ENCODE peak calls at places on chromosomes 13 and 19, in five cellular contexts. One of them, this sample, is unnamed.

GRCh38 chr13:114063545-114064515 is 68.6 kb downstream of the RASA3 start:
- DNase-seq in RPMI7951: peak; percentile 92
- DNase-seq in progenitor cell of endocrine pancreas: no peak
- DNase-seq in hepatic stellate cell: peak; percentile 67
- DNase-seq in pulmonary artery endothelial cell: no peak
- DNase-seq in this sample: peak; percentile 34

GRCh38 chr13:110799246-110800236 is 86.0 kb downstream of the ING1 start:
- DNase-seq in RPMI7951: peak; percentile 64
- DNase-seq in progenitor cell of endocrine pancreas: no peak
- DNase-seq in hepatic stellate cell: peak; percentile 73
- DNase-seq in pulmonary artery endothelial cell: no peak
- DNase-seq in this sample: no peak

GRCh38 chr13:112510987-112511715 is 76.8 kb downstream of the TUBGCP3 start:
- DNase-seq in RPMI7951: no peak
- DNase-seq in progenitor cell of endocrine pancreas: no peak
- DNase-seq in hepatic stellate cell: no peak
- DNase-seq in pulmonary artery endothelial cell: no peak
- DNase-seq in this sample: no peak

GRCh38 chr13:51726446-51727185 is 77.3 kb downstream of the DHRS12 start:
- DNase-seq in RPMI7951: peak; percentile 34
- DNase-seq in progenitor cell of endocrine pancreas: no peak
- DNase-seq in hepatic stellate cell: peak; percentile 39
- DNase-seq in pulmonary artery endothelial cell: peak; percentile 33
- DNase-seq in this sample: peak; percentile 79

GRCh38 chr19:48905664-48906063 is 5.6 kb downstream of the NUCB1 start:
- DNase-seq in RPMI7951: no peak
- DNase-seq in progenitor cell of endocrine pancreas: no peak
- DNase-seq in hepatic stellate cell: no peak
- DNase-seq in pulmonary artery endothelial cell: no peak
- DNase-seq in this sample: no peak

GRCh38 chr13:46334008-46334407 is 53.0 kb downstream of the RUBCNL start:
- DNase-seq in RPMI7951: no peak
- DNase-seq in progenitor cell of endocrine pancreas: no peak
- DNase-seq in hepatic stellate cell: no peak
- DNase-seq in pulmonary artery endothelial cell: no peak
- DNase-seq in this sample: no peak

GRCh38 chr13:112058941-112059340 is 8.0 kb upstream of the SOX1 start:
- DNase-seq in RPMI7951: no peak
- DNase-seq in progenitor cell of endocrine pancreas: no peak
- DNase-seq in hepatic stellate cell: no peak
- DNase-seq in pulmonary artery endothelial cell: no peak
- DNase-seq in this sample: no peak

GRCh38 chr13:81393686-81394085 is 1052.8 kb upstream of the SPRY2 start:
- DNase-seq in RPMI7951: no peak
- DNase-seq in progenitor cell of endocrine pancreas: no peak
- DNase-seq in hepatic stellate cell: no peak
- DNase-seq in pulmonary artery endothelial cell: no peak
- DNase-seq in this sample: no peak

GRCh38 chr13:30307194-30307965 is at the start of gene KATNAL1:
- DNase-seq in RPMI7951: peak; percentile 81
- DNase-seq in progenitor cell of endocrine pancreas: peak; percentile 69
- DNase-seq in hepatic stellate cell: peak; percentile 74
- DNase-seq in pulmonary artery endothelial cell: no peak
- DNase-seq in this sample: peak; percentile 55

GRCh38 chr13:38905861-38906260 is 84.8 kb downstream of the STOML3 start:
- DNase-seq in RPMI7951: no peak
- DNase-seq in progenitor cell of endocrine pancreas: no peak
- DNase-seq in hepatic stellate cell: no peak
- DNase-seq in pulmonary artery endothelial cell: no peak
- DNase-seq in this sample: peak; percentile 77

GRCh38 chr19:5480427-5480836 is 25.2 kb downstream of the ZNRF4 start:
- DNase-seq in RPMI7951: peak; percentile 15
- DNase-seq in progenitor cell of endocrine pancreas: no peak
- DNase-seq in hepatic stellate cell: no peak
- DNase-seq in pulmonary artery endothelial cell: no peak
- DNase-seq in this sample: peak; percentile 80

GRCh38 chr19:27805848-27806247 is 1407.1 kb downstream of the UQCRFS1 start:
- DNase-seq in RPMI7951: no peak
- DNase-seq in progenitor cell of endocrine pancreas: no peak
- DNase-seq in hepatic stellate cell: no peak
- DNase-seq in pulmonary artery endothelial cell: no peak
- DNase-seq in this sample: no peak

GRCh38 chr13:30569901-30570576 is 47.7 kb upstream of the USPL1 start:
- DNase-seq in RPMI7951: peak; percentile 93
- DNase-seq in progenitor cell of endocrine pancreas: no peak
- DNase-seq in hepatic stellate cell: peak; percentile 65
- DNase-seq in pulmonary artery endothelial cell: no peak
- DNase-seq in this sample: peak; percentile 56

GRCh38 chr13:62643007-62643483 is 1227.4 kb upstream of the PCDH20 start:
- DNase-seq in RPMI7951: peak; percentile 25
- DNase-seq in progenitor cell of endocrine pancreas: no peak
- DNase-seq in hepatic stellate cell: no peak
- DNase-seq in pulmonary artery endothelial cell: no peak
- DNase-seq in this sample: peak; percentile 90

GRCh38 chr13:114107686-114108081 is 24.7 kb downstream of the RASA3 start:
- DNase-seq in RPMI7951: no peak
- DNase-seq in progenitor cell of endocrine pancreas: no peak
- DNase-seq in hepatic stellate cell: peak; percentile 78
- DNase-seq in pulmonary artery endothelial cell: no peak
- DNase-seq in this sample: no peak

GRCh38 chr13:27825153-27825552 is 32.9 kb downstream of the GSX1 start:
- DNase-seq in RPMI7951: no peak
- DNase-seq in progenitor cell of endocrine pancreas: no peak
- DNase-seq in hepatic stellate cell: no peak
- DNase-seq in pulmonary artery endothelial cell: no peak
- DNase-seq in this sample: no peak

GRCh38 chr13:72868229-72868628 is 86.3 kb downstream of the PIBF1 start:
- DNase-seq in RPMI7951: no peak
- DNase-seq in progenitor cell of endocrine pancreas: no peak
- DNase-seq in hepatic stellate cell: no peak
- DNase-seq in pulmonary artery endothelial cell: no peak
- DNase-seq in this sample: peak; percentile 47

GRCh38 chr13:97192166-97192565 is 30.0 kb upstream of the MBNL2 start:
- DNase-seq in RPMI7951: no peak
- DNase-seq in progenitor cell of endocrine pancreas: no peak
- DNase-seq in hepatic stellate cell: no peak
- DNase-seq in pulmonary artery endothelial cell: no peak
- DNase-seq in this sample: peak; percentile 78

GRCh38 chr13:39144941-39145533 is 106.8 kb downstream of the NHLRC3 start:
- DNase-seq in RPMI7951: peak; percentile 49
- DNase-seq in progenitor cell of endocrine pancreas: peak; percentile 13
- DNase-seq in hepatic stellate cell: peak; percentile 51
- DNase-seq in pulmonary artery endothelial cell: peak; percentile 29
- DNase-seq in this sample: peak; percentile 76

GRCh38 chr19:6030214-6030507 is 52.2 kb upstream of the RANBP3 start:
- DNase-seq in RPMI7951: peak; percentile 74
- DNase-seq in progenitor cell of endocrine pancreas: no peak
- DNase-seq in hepatic stellate cell: peak; percentile 53
- DNase-seq in pulmonary artery endothelial cell: no peak
- DNase-seq in this sample: peak; percentile 69

GRCh38 chr13:21470785-21471184 is 11.7 kb upstream of the ZDHHC20 start:
- DNase-seq in RPMI7951: no peak
- DNase-seq in progenitor cell of endocrine pancreas: no peak
- DNase-seq in hepatic stellate cell: no peak
- DNase-seq in pulmonary artery endothelial cell: no peak
- DNase-seq in this sample: no peak

GRCh38 chr19:12723383-12723642 is 419 bp downstream of the TNPO2 start:
- DNase-seq in RPMI7951: no peak
- DNase-seq in progenitor cell of endocrine pancreas: no peak
- DNase-seq in hepatic stellate cell: no peak
- DNase-seq in pulmonary artery endothelial cell: no peak
- DNase-seq in this sample: no peak

GRCh38 chr19:35044317-35045117 is 3.0 kb downstream of the HPN start:
- DNase-seq in RPMI7951: peak; percentile 41
- DNase-seq in progenitor cell of endocrine pancreas: peak; percentile 61
- DNase-seq in hepatic stellate cell: peak; percentile 78
- DNase-seq in pulmonary artery endothelial cell: no peak
- DNase-seq in this sample: peak; percentile 60

GRCh38 chr19:39182174-39182505 is 14.6 kb upstream of the NCCRP1 start:
- DNase-seq in RPMI7951: no peak
- DNase-seq in progenitor cell of endocrine pancreas: no peak
- DNase-seq in hepatic stellate cell: no peak
- DNase-seq in pulmonary artery endothelial cell: no peak
- DNase-seq in this sample: peak; percentile 60

GRCh38 chr13:29457299-29457698 is 138.2 kb downstream of the SLC7A1 start:
- DNase-seq in RPMI7951: peak; percentile 86
- DNase-seq in progenitor cell of endocrine pancreas: no peak
- DNase-seq in hepatic stellate cell: peak; percentile 21
- DNase-seq in pulmonary artery endothelial cell: peak; percentile 22
- DNase-seq in this sample: peak; percentile 79

GRCh38 chr13:101092985-101093384 is 323.3 kb downstream of the NALCN start:
- DNase-seq in RPMI7951: no peak
- DNase-seq in progenitor cell of endocrine pancreas: no peak
- DNase-seq in hepatic stellate cell: peak; percentile 12
- DNase-seq in pulmonary artery endothelial cell: no peak
- DNase-seq in this sample: no peak

GRCh38 chr19:44998025-44998424 is 3.2 kb upstream of the RELB start:
- DNase-seq in RPMI7951: no peak
- DNase-seq in progenitor cell of endocrine pancreas: no peak
- DNase-seq in hepatic stellate cell: no peak
- DNase-seq in pulmonary artery endothelial cell: no peak
- DNase-seq in this sample: no peak

GRCh38 chr13:24619302-24619701 is 60.9 kb upstream of the ATP12A start:
- DNase-seq in RPMI7951: no peak
- DNase-seq in progenitor cell of endocrine pancreas: no peak
- DNase-seq in hepatic stellate cell: no peak
- DNase-seq in pulmonary artery endothelial cell: no peak
- DNase-seq in this sample: no peak

GRCh38 chr13:35727881-35728280 is 251.4 kb upstream of the MAB21L1 start:
- DNase-seq in RPMI7951: no peak
- DNase-seq in progenitor cell of endocrine pancreas: no peak
- DNase-seq in hepatic stellate cell: no peak
- DNase-seq in pulmonary artery endothelial cell: no peak
- DNase-seq in this sample: no peak

GRCh38 chr13:106568225-106569003 is 477 bp upstream of the ARGLU1 start:
- DNase-seq in RPMI7951: no peak
- DNase-seq in progenitor cell of endocrine pancreas: no peak
- DNase-seq in hepatic stellate cell: no peak
- DNase-seq in pulmonary artery endothelial cell: peak; percentile 75
- DNase-seq in this sample: no peak

This sample was measured in trophoblast cell.